ENCODE peak calls at places on chromosomes 6 and 20, in four cellular contexts. G is RCC 7860; S is heart left ventricle; K is stimulated activated CD4-positive, alpha-beta T cell treated with anti-CD3 and anti-CD28 coated beads, Interleukin-1b, Interleukin-23, amount 100 ng/mL, for 24 hours. E is an unnamed sample.

GRCh38 chr6:131762984-131763383 is 44.8 kb upstream of the ENPP1 start:
- DNase-seq in S (no peak), G (no peak), K (no peak), E (no peak)

GRCh38 chr6:4134841-4135664 is at the start of gene ECI2:
- DNase-seq in S (peak; percentile 84), G (peak; percentile 58), K (no peak), E (peak; percentile 76)

GRCh38 chr6:127459231-127459641 is at the start of gene KIAA0408:
- DNase-seq in K (no peak), G (no peak), S (peak; percentile 62), E (peak; percentile 74)

GRCh38 chr6:39451831-39452230 is 129.3 kb upstream of the KCNK16 start:
- DNase-seq in G (peak; percentile 47), K (no peak), S (no peak), E (no peak)

GRCh38 chr20:53915459-53916172 is 154.8 kb downstream of the BCAS1 start:
- DNase-seq in G (peak; percentile 91), K (peak; percentile 94), S (peak; percentile 94), E (peak; percentile 96)

GRCh38 chr6:75480425-75480824 is 13.2 kb downstream of the FILIP1 start:
- DNase-seq in K (no peak), G (no peak), S (no peak), E (no peak)

GRCh38 chr20:37856932-37857660 is 45.8 kb upstream of the VSTM2L start:
- DNase-seq in G (no peak), K (no peak), S (no peak), E (no peak)

GRCh38 chr20:401682-402495 is 6.2 kb upstream of the RBCK1 start:
- DNase-seq in S (no peak), K (no peak), G (peak; percentile 100), E (peak; percentile 87)

GRCh38 chr6:31204751-31205145 is 34.3 kb upstream of the POU5F1 start:
- DNase-seq in G (peak; percentile 26), K (no peak), S (no peak), E (no peak)

GRCh38 chr6:149499066-149499465 is 14.3 kb upstream of the ZC3H12D start:
- DNase-seq in G (no peak), S (no peak), K (no peak), E (peak; percentile 23)

GRCh38 chr6:12608016-12608860 is 108.3 kb upstream of the PHACTR1 start:
- DNase-seq in S (no peak), K (no peak), G (peak; percentile 16), E (no peak)

GRCh38 chr6:1997702-1998101 is 247.7 kb downstream of the GMDS start:
- DNase-seq in G (no peak), S (no peak), K (no peak), E (no peak)

GRCh38 chr20:5122861-5123260 is 3.1 kb upstream of the PCNA start:
- DNase-seq in G (no peak), K (no peak), S (no peak), E (no peak)

GRCh38 chr6:31122803-31123706 is 2.8 kb upstream of the CDSN start:
- DNase-seq in S (peak; percentile 84), K (no peak), G (peak; percentile 94), E (peak; percentile 83)

GRCh38 chr6:136635615-136636014 is 85.4 kb upstream of the MAP7 start:
- DNase-seq in G (no peak), S (no peak), K (no peak), E (no peak)

GRCh38 chr6:151478670-151479069 is 15.1 kb upstream of the CCDC170 start:
- DNase-seq in G (no peak), S (no peak), K (no peak), E (no peak)

GRCh38 chr20:62587757-62588402 is 54.4 kb upstream of the SLCO4A1 start:
- DNase-seq in G (no peak), S (peak; percentile 23), K (no peak), E (peak; percentile 50)

GRCh38 chr6:52253494-52253893 is 9.2 kb upstream of the IL17F start:
- DNase-seq in S (no peak), G (no peak), K (no peak), E (no peak)

GRCh38 chr20:527571-527886 is 16.1 kb downstream of the CSNK2A1 start:
- DNase-seq in G (no peak), K (no peak), S (no peak), E (no peak)

GRCh38 chr20:63699466-63700198 is 3.2 kb downstream of the TNFRSF6B start:
- DNase-seq in G (no peak), S (peak; percentile 48), K (no peak), E (no peak)

GRCh38 chr6:13881621-13882165 is 43.1 kb upstream of the RNF182 start:
- DNase-seq in S (no peak), G (no peak), K (no peak), E (no peak)

GRCh38 chr6:5617179-5617578 is 355.9 kb downstream of the FARS2 start:
- DNase-seq in G (no peak), K (no peak), S (no peak), E (no peak)

GRCh38 chr6:53496797-53497196 is 48.1 kb downstream of the GCLC start:
- DNase-seq in G (peak; percentile 87), K (no peak), S (no peak), E (peak; percentile 49)

GRCh38 chr6:5339757-5340156 is 78.4 kb downstream of the FARS2 start:
- DNase-seq in K (no peak), S (no peak), G (no peak), E (no peak)

GRCh38 chr6:14117158-14118090 is at the start of gene CD83:
- DNase-seq in S (peak; percentile 62), K (peak; percentile 42), G (peak; percentile 54), E (peak; percentile 84)

GRCh38 chr20:41848180-41848579 is 230.0 kb upstream of the CHD6 start:
- DNase-seq in K (no peak), S (no peak), G (no peak), E (no peak)

GRCh38 chr6:40774932-40775331 is 187.8 kb upstream of the LRFN2 start:
- DNase-seq in S (no peak), G (no peak), K (no peak), E (no peak)

GRCh38 chr6:33018904-33019303 is 9.5 kb upstream of the HLA-DOA start:
- DNase-seq in G (no peak), S (peak; percentile 65), K (no peak), E (peak; percentile 62)

GRCh38 chr6:141443032-141443431 is 689.7 kb upstream of the GJE1 start:
- DNase-seq in S (no peak), K (no peak), G (no peak), E (no peak)

GRCh38 chr6:106069478-106069877 is 16.7 kb upstream of the PRDM1 start:
- DNase-seq in K (no peak), S (no peak), G (peak; percentile 74), E (peak; percentile 78)

GRCh38 chr6:130322673-130323268 is 43.0 kb upstream of the TMEM200A start:
- DNase-seq in S (no peak), G (peak; percentile 31), K (peak; percentile 9), E (peak; percentile 84)

GRCh38 chr6:61586934-61587537 is 699.0 kb downstream of the KHDRBS2 start:
- DNase-seq in G (no peak), S (no peak), K (no peak), E (no peak)

GRCh38 chr6:89145461-89145961 is 344 bp upstream of the PM20D2 start:
- DNase-seq in S (no peak), G (no peak), K (peak; percentile 9), E (peak; percentile 29)